ENCODE peak calls at places on chromosomes 2 and 18, in four cellular contexts. L is IMR-90, J is heart left ventricle, E is GM12878. N is an unnamed sample.

GRCh38 chr18:812673-813404 is 797 bp upstream of the YES1 start:
- DNase-seq in E (peak; percentile 39), J (peak; percentile 83), L (peak; percentile 82), N (peak; percentile 82)

GRCh38 chr2:40844353-40845277 is 392.7 kb upstream of the SLC8A1 start:
- DNase-seq in E (no peak), J (no peak), L (no peak), N (no peak)

GRCh38 chr2:241349941-241350340 is 6.1 kb upstream of the FARP2 start:
- DNase-seq in L (no peak), J (no peak), E (no peak), N (no peak)

GRCh38 chr2:238100049-238100820 is at the start of gene ESPNL:
- DNase-seq in J (no peak), E (no peak), L (no peak), N (peak; percentile 9)

GRCh38 chr18:80252136-80252535 is 4.8 kb upstream of the PARD6G start:
- DNase-seq in J (no peak), L (peak; percentile 74), E (no peak), N (no peak)

GRCh38 chr18:74113711-74114110 is 33.9 kb downstream of the FBXO15 start:
- DNase-seq in E (no peak), J (no peak), L (no peak), N (no peak)

GRCh38 chr2:26396734-26397298 is 4.9 kb upstream of the DRC1 start:
- DNase-seq in J (no peak), L (no peak), E (no peak), N (no peak)

GRCh38 chr2:129673881-129674513 is 305.5 kb upstream of the RAB6C start:
- DNase-seq in L (no peak), J (no peak), E (peak; percentile 38), N (no peak)

GRCh38 chr2:19176977-19177376 is 181.4 kb downstream of the OSR1 start:
- DNase-seq in E (no peak), L (peak; percentile 89), J (no peak), N (no peak)

GRCh38 chr2:113105047-113105446 is 22.4 kb upstream of the IL1RN start:
- DNase-seq in L (peak; percentile 46), J (no peak), E (no peak), N (no peak)

GRCh38 chr2:25824216-25824615 is 54.1 kb downstream of the ASXL2 start:
- DNase-seq in E (no peak), J (no peak), L (no peak), N (no peak)

GRCh38 chr2:174477772-174478171 is 9.1 kb downstream of the GPR155 start:
- DNase-seq in E (no peak), L (no peak), J (no peak), N (no peak)

GRCh38 chr2:239990966-239991365 is 34.2 kb downstream of the NDUFA10 start:
- DNase-seq in E (no peak), J (no peak), L (no peak), N (no peak)

GRCh38 chr2:26607698-26608097 is 33.5 kb downstream of the CIB4 start:
- DNase-seq in J (no peak), E (no peak), L (no peak), N (no peak)

GRCh38 chr2:158507141-158507540 is 50.4 kb downstream of the PKP4 start:
- DNase-seq in J (no peak), E (no peak), L (no peak), N (no peak)

GRCh38 chr2:236167297-236168109 is 683 bp downstream of the GBX2 start:
- DNase-seq in L (peak; percentile 42), J (no peak), E (no peak), N (no peak)

GRCh38 chr2:150137338-150137737 is 350.1 kb downstream of the RND3 start:
- DNase-seq in J (no peak), L (no peak), E (no peak), N (no peak)

GRCh38 chr2:63124209-63124608 is 73.6 kb downstream of the OTX1 start:
- DNase-seq in E (peak; percentile 19), L (no peak), J (no peak), N (no peak)

GRCh38 chr2:33363599-33364300 is 112.7 kb upstream of the RASGRP3 start:
- DNase-seq in E (no peak), J (no peak), L (peak; percentile 83), N (no peak)

GRCh38 chr2:197576631-197577030 is 60.8 kb downstream of the MOB4 start:
- DNase-seq in E (no peak), L (peak; percentile 40), J (no peak), N (no peak)

GRCh38 chr2:134988994-134989605 is 58.1 kb downstream of the MAP3K19 start:
- DNase-seq in E (no peak), L (peak; percentile 50), J (no peak), N (no peak)

GRCh38 chr2:30230479-30230854 is 867 bp upstream of the LBH start:
- DNase-seq in L (peak; percentile 64), E (no peak), J (peak; percentile 70), N (peak; percentile 85)

GRCh38 chr2:236677368-236677767 is 107.7 kb downstream of the ACKR3 start:
- DNase-seq in J (no peak), L (no peak), E (no peak), N (no peak)

GRCh38 chr2:241814571-241815476 is 5.8 kb downstream of the NEU4 start:
- DNase-seq in L (no peak), E (no peak), J (no peak), N (no peak)

GRCh38 chr2:149152597-149152996 is 114.1 kb downstream of the LYPD6B start:
- DNase-seq in L (no peak), E (no peak), J (no peak), N (no peak)

GRCh38 chr18:48023334-48024008 is 93.0 kb upstream of the SMAD2 start:
- DNase-seq in E (no peak), L (peak; percentile 10), J (no peak), N (peak; percentile 79)

GRCh38 chr18:68915066-68915465 is 117.2 kb downstream of the CCDC102B start:
- DNase-seq in J (no peak), E (no peak), L (no peak), N (no peak)

GRCh38 chr2:96764253-96764637 is 3.5 kb downstream of the CNNM4 start:
- DNase-seq in L (no peak), E (no peak), J (no peak), N (no peak)

GRCh38 chr2:173288561-173288960 is 66.1 kb upstream of the CDCA7 start:
- DNase-seq in L (peak; percentile 77), J (no peak), E (no peak), N (no peak)

GRCh38 chr18:54684786-54685185 is 93.7 kb downstream of the DYNAP start:
- DNase-seq in E (no peak), L (no peak), J (peak; percentile 44), N (peak; percentile 32)

GRCh38 chr2:239035361-239035814 is 187.5 kb downstream of the TWIST2 start:
- DNase-seq in L (no peak), J (peak; percentile 33), E (no peak), N (peak; percentile 68)

GRCh38 chr2:226362991-226363390 is 436.6 kb downstream of the IRS1 start:
- DNase-seq in L (peak; percentile 80), E (no peak), J (no peak), N (no peak)

GRCh38 chr2:79946046-79946445 is 358.5 kb downstream of the LRRTM1 start:
- DNase-seq in L (no peak), E (no peak), J (no peak), N (no peak)

GRCh38 chr2:134142903-134143302 is 111.0 kb upstream of the MGAT5 start:
- DNase-seq in L (peak; percentile 39), E (no peak), J (no peak), N (no peak)

GRCh38 chr2:70992945-70993688 is 1.6 kb downstream of the TEX261 start:
- DNase-seq in E (no peak), L (no peak), J (no peak), N (no peak)

GRCh38 chr2:146807568-146808168 is 1037.2 kb upstream of the ACVR2A start:
- DNase-seq in E (no peak), J (no peak), L (no peak), N (no peak)

GRCh38 chr2:95669441-95669994 is 77.7 kb downstream of the TRIM43 start:
- DNase-seq in E (no peak), J (peak; percentile 41), L (peak; percentile 15), N (no peak)

GRCh38 chr18:2981212-2981728 is 31.7 kb downstream of the LPIN2 start:
- DNase-seq in E (no peak), L (peak; percentile 95), J (no peak), N (no peak)

GRCh38 chr18:2978626-2979025 is 34.3 kb downstream of the LPIN2 start:
- DNase-seq in J (no peak), L (peak; percentile 91), E (no peak), N (no peak)

GRCh38 chr18:2979027-2979570 is 33.8 kb downstream of the LPIN2 start:
- DNase-seq in E (no peak), L (peak; percentile 88), J (no peak), N (no peak)

GRCh38 chr18:2979871-2980606 is 32.9 kb downstream of the LPIN2 start:
- DNase-seq in E (no peak), L (no peak), J (no peak), N (no peak)

GRCh38 chr18:2980607-2980923 is 32.4 kb downstream of the LPIN2 start:
- DNase-seq in E (no peak), L (no peak), J (no peak), N (no peak)
- TF ChIP-seq POLR2A in E (no peak), L (no peak), J (no peak), N (no peak)

GRCh38 chr2:37196320-37197195 is at the start of gene CEBPZOS:
- DNase-seq in E (peak; percentile 71), J (peak; percentile 83), L (peak; percentile 71), N (peak; percentile 89)
- TF ChIP-seq POLR2A in E (peak; percentile 86), J (peak; percentile 75), L (peak; percentile 43), N (peak; percentile 19)

GRCh38 chr2:223944166-223944703 is 900 bp downstream of the WDFY1 start:
- DNase-seq in E (no peak), J (peak; percentile 47), L (no peak), N (peak; percentile 50)
- TF ChIP-seq POLR2A in E (no peak), J (no peak), L (no peak), N (no peak)

GRCh38 chr2:61471905-61472805 is 1.3 kb upstream of the USP34 start:
- DNase-seq in L (peak; percentile 29), E (no peak), J (no peak), N (peak; percentile 44)
- TF ChIP-seq POLR2A in L (peak; percentile 12), E (no peak), J (no peak), N (no peak)

GRCh38 chr18:50458366-50458765 is 83.5 kb downstream of the SKA1 start:
- DNase-seq in L (no peak), E (no peak), J (no peak), N (no peak)

GRCh38 chr18:50458796-50459195 is 84.0 kb downstream of the SKA1 start:
- DNase-seq in L (no peak), J (no peak), E (no peak), N (no peak)

GRCh38 chr18:50460062-50460461 is 85.2 kb downstream of the SKA1 start:
- DNase-seq in J (no peak), E (no peak), L (no peak), N (no peak)

GRCh38 chr18:50456285-50456684 is 81.4 kb downstream of the SKA1 start:
- DNase-seq in L (no peak), E (no peak), J (no peak), N (no peak)

DNA sequence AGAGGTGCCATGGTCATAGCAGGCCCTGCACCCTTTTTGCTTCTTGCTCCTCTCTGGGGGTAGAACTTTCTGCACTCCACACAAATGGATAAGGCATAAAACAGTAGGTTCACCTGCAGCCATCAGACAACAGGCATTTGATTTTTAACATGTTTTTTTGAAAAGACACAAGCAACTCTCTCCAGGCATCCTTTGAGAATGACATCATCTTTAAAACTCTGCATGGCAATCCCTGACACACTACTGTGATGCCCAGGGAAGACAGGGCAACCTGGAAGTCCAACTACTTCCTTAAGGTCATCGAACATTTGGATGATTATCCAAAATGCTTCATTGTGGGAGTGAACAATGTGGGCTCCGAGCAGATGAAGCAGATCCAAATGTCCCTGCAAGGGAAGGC is 82.8 kb downstream of the SKA1 start:
- DNase-seq in J (no peak), E (no peak), L (no peak), N (no peak)
- TF ChIP-seq POLR2A in J (no peak), E (no peak), L (no peak), N (no peak)

N was measured in testis.